ENCODE peak calls at places on chromosomes 3 and 15, in four cellular contexts. A, S, L and U are unnamed samples.

GRCh38 chr3:53225651-53226050 is 30.2 kb downstream of the TKT start:
- DNase-seq in L (no peak), S (no peak), A (no peak), U (peak)

GRCh38 chr3:195150194-195151118 is 120.5 kb downstream of the XXYLT1 start:
- DNase-seq in A (no peak), L (peak), S (peak), U (peak)

GRCh38 chr3:169966086-169966950 is at the start of gene SEC62:
- DNase-seq in S (peak), A (peak), L (peak), U (peak)

GRCh38 chr3:107085261-107085660 is 292.0 kb upstream of the CCDC54 start:
- DNase-seq in L (no peak), A (no peak), S (no peak), U (no peak)

GRCh38 chr3:8485943-8486342 is 15.7 kb upstream of the LMCD1 start:
- DNase-seq in S (no peak), L (no peak), A (no peak), U (no peak)

GRCh38 chr3:126087552-126088175 is 3.7 kb upstream of the SLC41A3 start:
- DNase-seq in S (no peak), A (no peak), L (no peak), U (no peak)

GRCh38 chr3:48727511-48727910 is 10.5 kb upstream of the IP6K2 start:
- DNase-seq in L (no peak), S (no peak), A (no peak), U (no peak)

GRCh38 chr3:180048840-180049239 is 12.1 kb upstream of the PEX5L start:
- DNase-seq in A (no peak), L (no peak), S (no peak), U (no peak)

GRCh38 chr15:90205050-90205848 is 4.1 kb downstream of the SEMA4B start:
- DNase-seq in S (no peak), L (no peak), A (no peak), U (peak)

GRCh38 chr3:46082021-46082420 is 54.7 kb upstream of the XCR1 start:
- DNase-seq in L (no peak), A (no peak), S (no peak), U (no peak)

GRCh38 chr3:134877788-134878187 is 82.7 kb downstream of the EPHB1 start:
- DNase-seq in A (no peak), S (no peak), L (no peak), U (no peak)

GRCh38 chr15:41946970-41947369 is 25.4 kb downstream of the EHD4 start:
- DNase-seq in S (no peak), L (no peak), A (no peak), U (peak)

GRCh38 chr15:39854161-39854560 is 65.9 kb downstream of the GPR176 start:
- DNase-seq in A (no peak), L (no peak), S (no peak), U (no peak)

GRCh38 chr3:58062469-58062868 is 54.2 kb downstream of the FLNB start:
- DNase-seq in A (no peak), S (no peak), L (no peak), U (no peak)

GRCh38 chr3:61704807-61705206 is 143.4 kb downstream of the PTPRG start:
- DNase-seq in A (no peak), L (no peak), S (no peak), U (no peak)

GRCh38 chr3:10344147-10344943 is 23.4 kb upstream of the SEC13 start:
- DNase-seq in L (peak), S (no peak), A (peak), U (no peak)

GRCh38 chr3:63967675-63968611 is 55.4 kb downstream of the PSMD6 start:
- DNase-seq in S (no peak), A (peak), L (peak), U (peak)

GRCh38 chr3:113088616-113089015 is 97.8 kb downstream of the GTPBP8 start:
- DNase-seq in L (no peak), S (no peak), A (no peak), U (no peak)